ENCODE peak calls at places on chromosomes 13 and 19, in five cellular contexts. G is stomach, L is breast epithelium, B is IMR-90, I is lower leg skin. X is an unnamed sample.
A peak's percentile ranks its signal among the peaks of the same experiment; 100 is the strongest.

GRCh38 chr13:100674363-100674847 is at the start of gene TMTC4:
- DNase-seq in G (no peak), L (no peak), B (no peak), I (no peak), X (no peak)

GRCh38 chr19:5070390-5070789 is 101.5 kb downstream of the KDM4B start:
- DNase-seq in G (no peak), L (no peak), B (no peak), I (no peak), X (no peak)

GRCh38 chr13:99434258-99434788 is 66.9 kb upstream of the TM9SF2 start:
- DNase-seq in G (peak; percentile 54), L (no peak), B (no peak), I (no peak), X (no peak)

GRCh38 chr19:6276447-6276846 is 3.3 kb downstream of the MLLT1 start:
- DNase-seq in G (no peak), L (peak; percentile 47), B (peak; percentile 55), I (peak; percentile 80), X (peak; percentile 30)

GRCh38 chr13:101449971-101450748 is 2.3 kb upstream of the ITGBL1 start:
- DNase-seq in G (no peak), L (peak; percentile 32), B (peak; percentile 93), I (no peak), X (no peak)

GRCh38 chr19:29967623-29968022 is 25.6 kb downstream of the URI1 start:
- DNase-seq in G (no peak), L (no peak), B (peak; percentile 37), I (no peak), X (peak; percentile 36)

GRCh38 chr19:48724796-48725753 is 5.5 kb upstream of the MAMSTR start:
- DNase-seq in G (no peak), L (no peak), B (peak; percentile 93), I (peak; percentile 61), X (no peak)

GRCh38 chr19:16628984-16629691 is 1.1 kb upstream of the MED26 start:
- DNase-seq in G (peak; percentile 48), L (peak; percentile 30), B (peak; percentile 72), I (peak; percentile 42), X (peak; percentile 9)

GRCh38 chr19:56167064-56167578 is 8.7 kb upstream of the GALP start:
- DNase-seq in G (no peak), L (no peak), B (no peak), I (no peak), X (no peak)

GRCh38 chr19:46206176-46206575 is 23.4 kb upstream of the IGFL1 start:
- DNase-seq in G (no peak), L (peak; percentile 83), B (no peak), I (peak; percentile 82), X (no peak)

GRCh38 chr13:53189162-53189561 is 160.5 kb downstream of the OLFM4 start:
- DNase-seq in G (no peak), L (no peak), B (no peak), I (no peak), X (no peak)

GRCh38 chr19:11105014-11105636 is 15.9 kb downstream of the LDLR start:
- DNase-seq in G (no peak), L (no peak), B (no peak), I (no peak), X (no peak)

GRCh38 chr13:69928262-69928661 is 179.4 kb upstream of the ATXN8OS start:
- DNase-seq in G (no peak), L (no peak), B (no peak), I (no peak), X (no peak)

GRCh38 chr13:41974262-41974900 is 13.5 kb upstream of the VWA8 start:
- DNase-seq in G (no peak), L (no peak), B (no peak), I (no peak), X (no peak)

GRCh38 chr13:41976491-41976890 is 15.6 kb upstream of the VWA8 start:
- DNase-seq in G (no peak), L (no peak), B (no peak), I (no peak), X (no peak)

GRCh38 chr13:41970918-41971317 is 10.0 kb upstream of the VWA8 start:
- DNase-seq in G (no peak), L (no peak), B (no peak), I (no peak), X (no peak)

GRCh38 chr13:41971848-41972247 is 10.9 kb upstream of the VWA8 start:
- DNase-seq in G (no peak), L (no peak), B (no peak), I (no peak), X (no peak)

DNA sequence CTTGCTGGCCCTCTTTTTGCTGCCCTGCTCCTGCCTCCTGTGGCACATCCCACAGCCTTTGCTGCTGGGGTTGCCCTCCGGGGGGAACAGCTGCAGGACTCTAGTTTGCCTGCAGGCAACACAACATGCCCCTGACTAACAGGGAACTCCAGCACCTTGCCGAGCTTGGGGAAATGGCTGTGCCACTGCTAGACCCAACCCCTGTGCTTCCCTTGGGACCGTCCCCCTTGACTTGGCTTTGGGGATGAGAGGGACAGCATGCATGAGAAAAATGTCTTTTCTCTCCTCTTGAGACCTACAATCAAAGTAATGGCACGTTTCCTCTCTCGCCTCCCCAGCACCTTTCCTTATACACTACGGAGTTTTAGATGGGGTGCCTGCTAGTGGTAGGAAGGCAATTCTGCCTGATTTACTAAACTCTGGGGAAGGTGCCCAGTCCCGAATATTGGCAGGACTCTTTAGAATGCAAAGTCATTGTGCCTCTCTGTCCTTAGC is 12.4 kb upstream of the VWA8 start:
- DNase-seq in G (no peak), L (no peak), B (no peak), I (no peak), X (peak; percentile 29)
- TF ChIP-seq CTCF in G (no peak), L (no peak), B (no peak), I (no peak), X (no peak)

GRCh38 chr13:49498211-49498610 is 2.5 kb downstream of the PHF11 start:
- DNase-seq in G (no peak), L (no peak), B (no peak), I (no peak), X (no peak)

GRCh38 chr13:49497272-49497671 is 1.5 kb downstream of the PHF11 start:
- DNase-seq in G (no peak), L (peak; percentile 18), B (no peak), I (no peak), X (no peak)

GRCh38 chr13:49494645-49495044 is 1.1 kb upstream of the PHF11 start:
- DNase-seq in G (no peak), L (no peak), B (no peak), I (no peak), X (no peak)

GRCh38 chr13:49499889-49500660 is 4.3 kb downstream of the PHF11 start:
- DNase-seq in G (no peak), L (no peak), B (peak; percentile 90), I (no peak), X (no peak)

DNA sequence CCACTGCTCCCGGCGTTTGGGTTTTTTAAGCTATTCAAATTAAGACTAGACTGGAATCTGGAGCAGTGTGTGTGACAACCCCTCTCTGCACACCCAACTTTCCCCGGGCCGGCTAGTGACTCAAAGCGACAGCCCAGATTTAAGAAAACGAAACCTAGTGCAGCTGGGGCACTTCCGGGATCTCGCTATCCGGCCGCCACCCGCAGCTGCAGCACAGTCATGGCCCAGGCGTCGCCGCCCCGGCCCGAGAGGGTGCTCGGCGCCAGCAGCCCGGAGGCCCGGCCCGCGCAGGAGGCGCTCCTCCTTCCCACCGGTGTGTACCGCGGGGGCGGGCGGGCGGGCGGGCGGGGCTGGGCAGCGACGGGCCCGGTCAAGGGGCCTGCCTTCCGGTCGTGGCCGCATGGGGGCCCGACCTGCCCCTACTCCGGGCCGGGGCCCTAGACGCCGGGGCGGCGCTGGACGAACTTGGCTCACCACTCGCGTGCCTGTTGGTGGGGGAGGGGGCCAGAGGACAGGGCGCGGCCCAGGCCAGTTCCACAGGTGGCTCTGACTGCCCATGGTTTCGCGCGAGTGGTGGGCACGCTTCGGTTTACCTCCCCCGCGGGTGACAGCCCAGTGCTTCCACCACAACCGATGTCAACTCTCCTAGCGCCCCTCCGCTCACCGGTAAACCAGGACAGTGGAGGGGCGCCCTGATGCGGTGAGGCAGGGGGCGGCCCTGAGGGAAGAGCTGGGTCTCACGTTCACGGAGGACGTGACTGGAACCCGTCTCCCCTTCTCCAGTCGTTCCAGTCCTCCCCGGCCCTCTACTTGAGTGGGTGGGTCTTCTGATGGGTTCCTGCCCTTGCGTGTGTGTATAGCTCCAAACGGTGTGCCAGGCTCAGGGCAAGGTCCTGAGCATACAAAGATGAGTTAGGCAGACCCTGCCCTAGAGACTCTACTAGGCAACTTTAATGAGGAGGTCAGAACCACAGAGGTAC is at the start of gene PHF11:
- DNase-seq in G (peak; percentile 86), L (peak; percentile 71), B (peak; percentile 76), I (peak; percentile 81), X (peak; percentile 97)
- TF ChIP-seq POLR2A in G (no peak), L (no peak), B (peak; percentile 48), I (no peak), X (peak; percentile 72)

GRCh38 chr13:113724016-113724758 is 34.8 kb upstream of the TMEM255B start:
- DNase-seq in G (no peak), L (no peak), B (no peak), I (no peak), X (no peak)
- H3K4me3 ChIP-seq in G (peak overlapping the region; percentile 41), L (peak overlapping the region; percentile 53), B (no peak overlapping the region), I (no peak overlapping the region), X (no peak overlapping the region)

GRCh38 chr19:14106840-14107239 is 10.7 kb downstream of the PRKACA start:
- DNase-seq in G (no peak), L (no peak), B (no peak), I (no peak), X (no peak)
- TF ChIP-seq CTCF in G (no peak), L (no peak), B (no peak), I (no peak), X (no peak)

X was measured in thyroid gland.